ENCODE peak calls at places on chromosomes 5 and 9, in ten cellular contexts. X is A549, A is lower leg skin, G is suprapubic skin, C is HepG2, T is ovary, R is heart left ventricle, Z is HCT116, D is spleen, W is tibial nerve. I is an unnamed sample.

GRCh38 chr5:135596364-135596763 is 17.6 kb upstream of the CXCL14 start:
- DNase-seq in T (no peak), G (no peak), Z (no peak), R (no peak), D (peak; percentile 24), X (no peak), C (no peak), W (no peak), A (no peak), I (no peak)

GRCh38 chr9:95325221-95325620 is 7.7 kb upstream of the FANCC start:
- DNase-seq in C (no peak), G (no peak), R (no peak), W (no peak), D (no peak), A (no peak), T (no peak), X (no peak), Z (no peak), I (no peak)

GRCh38 chr5:111478898-111479297 is 33.4 kb downstream of the STARD4 start:
- DNase-seq in T (no peak), R (no peak), A (no peak), Z (no peak), W (no peak), C (no peak), X (no peak), G (no peak), D (no peak), I (no peak)

GRCh38 chr5:150322202-150322601 is 19.5 kb upstream of the ARSI start:
- DNase-seq in W (no peak), Z (no peak), A (no peak), D (no peak), R (no peak), C (no peak), G (no peak), T (no peak), X (no peak), I (no peak)

GRCh38 chr5:164345173-164345572 is 839.8 kb downstream of the MAT2B start:
- DNase-seq in G (no peak), T (no peak), W (no peak), R (peak; percentile 43), D (no peak), Z (no peak), A (no peak), C (no peak), X (no peak), I (no peak)

GRCh38 chr5:88690619-88691560 is 192.1 kb downstream of the MEF2C start:
- DNase-seq in D (peak; percentile 92), T (peak; percentile 65), Z (peak; percentile 44), G (no peak), W (peak; percentile 64), A (peak; percentile 48), X (peak; percentile 59), R (peak; percentile 54), C (peak; percentile 7), I (peak; percentile 54)

GRCh38 chr5:92042237-92042636 is 659.1 kb upstream of the ARRDC3 start:
- DNase-seq in R (no peak), C (no peak), W (no peak), A (no peak), X (no peak), Z (no peak), D (no peak), T (no peak), G (no peak), I (no peak)

GRCh38 chr5:133324058-133324457 is 272.2 kb downstream of the HSPA4 start:
- DNase-seq in W (no peak), T (no peak), A (no peak), X (no peak), D (peak; percentile 42), C (no peak), Z (no peak), G (no peak), R (no peak), I (no peak)

GRCh38 chr9:92332577-92333287 is 7.0 kb downstream of the CENPP start:
- DNase-seq in W (no peak), R (peak; percentile 10), X (no peak), D (no peak), Z (no peak), T (no peak), A (no peak), C (no peak), G (no peak), I (no peak)

GRCh38 chr5:109585012-109585599 is 104.6 kb upstream of the MAN2A1 start:
- DNase-seq in T (no peak), W (no peak), R (no peak), D (no peak), Z (no peak), G (no peak), X (no peak), A (no peak), C (no peak), I (no peak)
- TF ChIP-seq CTCF in T (no peak), W (no peak), R (no peak), D (no peak), Z (no peak), G (no peak), X (no peak), A (no peak), C (no peak), I (no peak)

GRCh38 chr9:128702445-128702948 is at the start of gene PKN3:
- DNase-seq in X (peak; percentile 98), C (peak; percentile 74), T (peak; percentile 86), R (peak; percentile 87), A (peak; percentile 75), Z (peak; percentile 69), G (peak; percentile 92), W (peak; percentile 80), D (peak; percentile 95), I (peak; percentile 95)
- TF ChIP-seq POLR2A in X (peak; percentile 25), C (no peak), T (peak; percentile 22), R (peak; percentile 52), A (no peak), Z (peak; percentile 21), G (peak; percentile 13), W (no peak), D (no peak), I (no peak)

GRCh38 chr5:140882591-140882899 is 621 bp downstream of the PCDHA13 start:
- DNase-seq in X (peak; percentile 38), C (no peak), T (no peak), A (no peak), R (no peak), Z (peak; percentile 46), G (no peak), D (no peak), W (peak; percentile 32), I (no peak)
- TF ChIP-seq CTCF in X (peak; percentile 32), C (peak; percentile 28), T (no peak), A (no peak), R (no peak), Z (peak; percentile 60), G (no peak), D (no peak), W (peak; percentile 18), I (no peak)

GRCh38 chr9:69215774-69216482 is 41.9 kb downstream of the TJP2 start:
- DNase-seq in W (no peak), X (no peak), G (no peak), Z (no peak), T (no peak), A (no peak), R (peak; percentile 35), C (no peak), D (no peak), I (no peak)
- TF ChIP-seq POLR2A in W (no peak), X (no peak), G (no peak), Z (no peak), T (no peak), A (no peak), R (peak; percentile 15), C (no peak), D (no peak), I (no peak)

DNA sequence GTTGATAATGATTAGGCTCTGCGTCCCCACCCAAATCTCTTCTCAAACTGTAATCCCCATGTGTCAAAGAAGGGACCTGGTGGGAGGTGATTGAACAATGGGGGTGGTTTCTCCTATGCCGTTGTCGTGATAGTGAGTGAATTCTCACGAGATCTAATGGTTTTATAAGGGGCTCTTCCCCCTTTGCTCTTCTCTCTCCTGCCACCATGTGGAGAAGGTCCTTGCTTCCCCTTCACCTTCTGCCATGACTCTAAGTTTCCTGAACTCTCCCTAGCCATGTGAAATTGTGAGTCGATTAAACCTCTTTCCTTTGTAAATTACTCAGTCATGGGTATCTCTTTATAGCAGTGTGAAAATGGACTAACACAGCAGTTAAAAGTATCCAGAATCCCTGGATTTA is 715.2 kb upstream of the DMAC1 start:
- DNase-seq in R (no peak), G (no peak), W (no peak), C (no peak), Z (no peak), D (no peak), T (no peak), A (no peak), X (no peak), I (no peak)
- TF ChIP-seq CTCF in R (no peak), G (no peak), W (no peak), C (no peak), Z (no peak), D (no peak), T (no peak), A (no peak), X (no peak), I (no peak)

GRCh38 chr9:122819791-122820489 is 8.4 kb downstream of the PDCL start:
- DNase-seq in W (no peak), G (no peak), T (no peak), C (no peak), Z (no peak), X (no peak), R (peak; percentile 26), D (no peak), A (no peak), I (no peak)
- TF ChIP-seq POLR2A in W (no peak), G (no peak), T (no peak), C (no peak), Z (no peak), X (no peak), R (no peak), D (no peak), A (no peak), I (no peak)

I was measured in Peyer's patch.